ENCODE peak calls at places on chromosomes 4 and X, in six cellular contexts. J is choroid plexus epithelial cell, D is AG09309, K is sigmoid colon, A is GM12864, U is heart right ventricle. T is an unnamed sample.

GRCh38 chr4:142977182-142977581 is 131.1 kb upstream of the INPP4B start:
- DNase-seq in J (no peak), D (no peak), K (no peak), A (no peak), U (no peak), T (no peak)

GRCh38 chr4:184007891-184008290 is 102.8 kb downstream of the STOX2 start:
- DNase-seq in J (no peak), D (no peak), K (no peak), A (no peak), U (no peak), T (no peak)

GRCh38 chrX:13266641-13267420 is 53.0 kb downstream of the ATXN3L start:
- DNase-seq in J (no peak), D (no peak), K (no peak), A (no peak), U (no peak), T (peak; percentile 68)

GRCh38 chr4:126777649-126778048 is 855.1 kb upstream of the INTU start:
- DNase-seq in J (peak; percentile 84), D (peak; percentile 56), K (no peak), A (no peak), U (no peak), T (no peak)

GRCh38 chr4:142984871-142985585 is 138.9 kb upstream of the INPP4B start:
- DNase-seq in J (peak; percentile 52), D (no peak), K (no peak), A (no peak), U (no peak), T (peak; percentile 10)

GRCh38 chrX:6024204-6024603 is 204.5 kb downstream of the NLGN4X start:
- DNase-seq in J (no peak), D (no peak), K (no peak), A (no peak), U (no peak), T (no peak)

GRCh38 chrX:150167482-150168324 is 195.4 kb upstream of the MAMLD1 start:
- DNase-seq in J (no peak), D (no peak), K (no peak), A (no peak), U (no peak), T (no peak)

GRCh38 chr4:153233761-153234371 is 29.6 kb downstream of the TRIM2 start:
- DNase-seq in J (peak; percentile 85), D (peak; percentile 89), K (peak; percentile 72), A (no peak), U (no peak), T (no peak)

GRCh38 chr4:87865288-87865687 is 32.5 kb downstream of the MEPE start:
- DNase-seq in J (peak; percentile 50), D (no peak), K (no peak), A (no peak), U (no peak), T (no peak)

GRCh38 chr4:118732591-118733330 is 47.6 kb downstream of the METTL14 start:
- DNase-seq in J (peak; percentile 63), D (peak; percentile 37), K (no peak), A (no peak), U (no peak), T (no peak)

GRCh38 chrX:8639949-8640348 is 92.0 kb downstream of the ANOS1 start:
- DNase-seq in J (no peak), D (no peak), K (no peak), A (no peak), U (no peak), T (no peak)

GRCh38 chr4:173214661-173215060 is 46.0 kb downstream of the GALNT7 start:
- DNase-seq in J (peak; percentile 49), D (no peak), K (no peak), A (no peak), U (no peak), T (no peak)

GRCh38 chr4:79875500-79875899 is 197.5 kb downstream of the ANTXR2 start:
- DNase-seq in J (no peak), D (no peak), K (no peak), A (no peak), U (no peak), T (no peak)

GRCh38 chr4:772118-772517 is 53.8 kb downstream of the CPLX1 start:
- DNase-seq in J (no peak), D (no peak), K (no peak), A (no peak), U (no peak), T (no peak)

GRCh38 chr4:138627096-138627495 is 384.9 kb upstream of the SLC7A11 start:
- DNase-seq in J (no peak), D (no peak), K (no peak), A (no peak), U (no peak), T (no peak)

GRCh38 chrX:78104447-78105176 is 564 bp downstream of the PGK1 start:
- DNase-seq in J (peak; percentile 59), D (peak; percentile 24), K (peak; percentile 79), A (peak; percentile 46), U (peak; percentile 40), T (peak; percentile 73)

GRCh38 chr4:174012135-174012923 is 271.1 kb downstream of the FBXO8 start:
- DNase-seq in J (no peak), D (no peak), K (no peak), A (no peak), U (no peak), T (no peak)

GRCh38 chr4:142238589-142238988 is 602.2 kb downstream of the IL15 start:
- DNase-seq in J (peak; percentile 51), D (peak; percentile 28), K (no peak), A (no peak), U (no peak), T (no peak)

GRCh38 chrX:68183612-68184214 is 249.6 kb downstream of the OPHN1 start:
- DNase-seq in J (peak; percentile 56), D (no peak), K (no peak), A (no peak), U (no peak), T (peak; percentile 14)

GRCh38 chr4:105092356-105092755 is 54.3 kb upstream of the TET2 start:
- DNase-seq in J (peak; percentile 33), D (peak; percentile 41), K (no peak), A (no peak), U (no peak), T (no peak)

DNA sequence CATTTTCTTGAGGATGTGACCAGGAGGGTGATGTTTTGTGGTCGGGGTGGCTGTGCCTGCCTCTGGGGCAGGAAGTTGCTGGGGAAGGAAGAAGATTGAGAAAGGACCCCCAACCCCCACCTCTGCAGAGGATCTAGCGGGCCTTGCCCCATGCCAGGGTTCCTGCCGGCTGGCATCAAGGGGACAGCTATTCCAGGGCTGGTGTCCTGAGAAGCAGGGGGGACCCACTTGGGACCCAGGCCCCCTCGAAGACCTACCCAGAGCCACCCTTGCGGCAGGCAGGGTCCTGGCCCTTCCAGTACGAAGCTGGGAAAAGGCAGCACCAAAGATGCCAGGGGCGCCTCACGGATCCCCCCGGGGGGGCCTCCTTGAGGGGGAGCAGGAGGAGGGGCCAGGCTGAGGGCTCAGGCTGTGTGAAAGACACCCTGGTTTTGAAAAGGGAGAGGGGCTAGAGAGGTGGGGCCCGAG is 6.6 kb downstream of the SH3BP2 start:
- DNase-seq in J (no peak), D (no peak), K (peak; percentile 71), A (no peak), U (peak; percentile 23), T (no peak)
- H3K4me3 ChIP-seq in J (no peak overlapping the region), D (no peak overlapping the region), K (peak overlapping the region; percentile 26), A (peak overlapping the region; percentile 52), U (peak overlapping the region; percentile 8), T (peak overlapping the region; percentile 82)

DNA sequence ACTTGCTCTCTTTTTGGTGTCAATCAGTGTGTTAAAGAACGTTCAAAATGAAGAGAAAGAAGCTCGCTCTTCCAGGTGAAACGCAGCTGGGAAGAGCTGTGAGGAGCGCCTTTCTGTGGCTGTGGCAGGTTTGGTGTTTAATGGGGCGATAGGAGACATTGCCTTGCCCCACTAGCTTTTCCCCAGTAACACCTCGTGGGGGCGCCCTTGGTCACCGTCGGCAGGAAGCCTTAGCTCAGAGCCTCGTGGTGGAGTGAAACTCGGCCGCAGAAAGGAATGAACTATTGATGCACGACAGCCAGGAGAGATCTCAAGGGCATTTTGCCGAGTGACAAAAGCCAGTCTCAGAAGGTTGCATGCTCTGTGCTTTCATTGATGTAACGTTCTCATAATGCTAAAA is 65.1 kb downstream of the GPR143 start:
- DNase-seq in J (no peak), D (no peak), K (no peak), A (no peak), U (no peak), T (no peak)
- TF ChIP-seq CTCF in J (peak; percentile 3), D (no peak), K (no peak), A (no peak), U (no peak), T (no peak)

GRCh38 chr4:6751611-6752485 is 30.7 kb upstream of the KIAA0232 start:
- DNase-seq in J (no peak), D (no peak), K (no peak), A (no peak), U (no peak), T (no peak)

GRCh38 chr4:6753891-6754290 is 28.6 kb upstream of the KIAA0232 start:
- DNase-seq in J (no peak), D (no peak), K (no peak), A (no peak), U (no peak), T (no peak)

GRCh38 chr4:6754481-6755087 is 27.9 kb upstream of the KIAA0232 start:
- DNase-seq in J (no peak), D (no peak), K (no peak), A (no peak), U (no peak), T (no peak)

GRCh38 chr4:6752486-6752829 is 30.1 kb upstream of the KIAA0232 start:
- DNase-seq in J (no peak), D (no peak), K (no peak), A (no peak), U (no peak), T (no peak)

GRCh38 chr4:6753103-6753560 is 29.4 kb upstream of the KIAA0232 start:
- DNase-seq in J (no peak), D (no peak), K (no peak), A (no peak), U (no peak), T (no peak)
- H3K4me3 ChIP-seq in J (no peak overlapping the region), D (no peak overlapping the region), K (no peak overlapping the region), A (no peak overlapping the region), U (no peak overlapping the region), T (no peak overlapping the region)

DNA sequence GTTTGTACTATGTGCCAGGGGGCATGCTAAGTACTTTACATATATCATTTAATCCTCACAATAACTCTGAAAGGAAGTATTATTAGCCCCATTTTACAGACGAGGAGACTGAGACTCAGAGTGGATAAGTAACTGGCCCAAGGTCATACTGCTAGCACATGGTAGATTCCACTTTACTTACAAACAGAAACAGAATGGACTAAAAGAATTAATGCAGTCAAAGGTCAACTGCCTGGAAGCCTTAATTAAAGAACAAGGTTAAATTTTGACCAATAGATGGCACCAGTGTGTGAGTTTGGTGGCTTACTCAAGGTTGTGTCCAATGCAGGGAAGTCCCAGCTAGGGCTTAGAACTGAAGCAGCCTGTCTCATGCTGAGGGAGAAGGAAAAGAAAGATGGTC is 4.7 kb downstream of the RIPPLY1 start:
- DNase-seq in J (peak; percentile 77), D (no peak), K (no peak), A (peak; percentile 10), U (no peak), T (peak; percentile 48)
- TF ChIP-seq CTCF in J (peak; percentile 52), D (peak; percentile 29), K (no peak), A (peak; percentile 32), U (peak; percentile 33), T (peak; percentile 25)

DNA sequence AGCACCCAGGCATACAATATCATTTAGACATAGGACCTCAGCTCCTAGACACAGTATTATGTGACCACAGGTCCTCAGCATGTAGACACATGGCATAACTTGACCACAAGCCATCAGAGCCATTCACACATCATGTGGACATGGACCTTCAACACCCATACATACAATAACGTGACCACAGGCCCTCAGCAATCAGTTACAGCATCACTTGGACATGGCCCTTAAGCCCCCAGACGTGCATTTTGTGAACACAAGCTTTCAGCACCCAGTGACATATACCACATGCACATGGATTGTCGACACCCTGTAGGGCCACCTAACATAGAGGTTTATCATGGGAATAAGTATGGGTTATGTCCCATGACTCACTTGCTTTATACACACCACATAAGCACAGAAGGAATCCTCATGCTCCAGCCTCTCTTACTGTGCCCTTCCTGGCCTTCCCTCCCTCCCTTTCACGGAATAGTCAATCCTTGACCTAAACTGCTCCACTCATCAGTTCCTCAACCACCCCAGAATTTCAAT is 1.9 kb downstream of the TSPYL2 start:
- DNase-seq in J (no peak), D (no peak), K (no peak), A (no peak), U (no peak), T (no peak)
- H3K4me3 ChIP-seq in J (peak overlapping the region; percentile 71), D (peak overlapping the region; percentile 72), K (peak overlapping the region; percentile 86), A (no peak overlapping the region), U (no peak overlapping the region), T (no peak overlapping the region)